ENCODE peak calls at places on chromosomes 2 and 18, in six cellular contexts. C is astrocyte of the spinal cord, X is sigmoid colon, E is PC-3, L is ovary, D is left ventricle myocardium inferior. P is an unnamed sample.

GRCh38 chr18:12819330-12819729 is 64.7 kb downstream of the PTPN2 start:
- DNase-seq in C (no peak), X (no peak), E (no peak), L (no peak), D (no peak), P (no peak)

GRCh38 chr2:206462240-206462854 is 19.0 kb downstream of the ADAM23 start:
- DNase-seq in C (no peak), X (no peak), E (no peak), L (no peak), D (no peak), P (no peak)

GRCh38 chr2:108922141-108922915 is 66.7 kb downstream of the EDAR start:
- DNase-seq in C (peak), X (peak), E (peak), L (no peak), D (no peak), P (peak)

GRCh38 chr2:120341977-120342376 is 4.0 kb upstream of the INHBB start:
- DNase-seq in C (no peak), X (no peak), E (no peak), L (no peak), D (no peak), P (no peak)

GRCh38 chr2:64482765-64483504 is 29.0 kb downstream of the LGALSL start:
- DNase-seq in C (peak), X (no peak), E (peak), L (no peak), D (no peak), P (peak)

GRCh38 chr2:172339431-172340010 is 87.9 kb upstream of the ITGA6 start:
- DNase-seq in C (no peak), X (no peak), E (no peak), L (no peak), D (no peak), P (no peak)

GRCh38 chr2:10987861-10988260 is 76.1 kb downstream of the KCNF1 start:
- DNase-seq in C (no peak), X (no peak), E (peak), L (no peak), D (no peak), P (no peak)

GRCh38 chr2:178277741-178278197 is 83.5 kb downstream of the OSBPL6 start:
- DNase-seq in C (peak), X (no peak), E (no peak), L (no peak), D (no peak), P (no peak)

GRCh38 chr2:13876491-13877037 is 756.0 kb upstream of the LRATD1 start:
- DNase-seq in C (no peak), X (no peak), E (no peak), L (no peak), D (no peak), P (no peak)

GRCh38 chr2:94870392-94871225 is 621 bp upstream of the TEKT4 start:
- DNase-seq in C (no peak), X (no peak), E (peak), L (no peak), D (peak), P (no peak)

GRCh38 chr2:102065675-102066252 is 74.0 kb downstream of the IL1R2 start:
- DNase-seq in C (peak), X (peak), E (peak), L (no peak), D (no peak), P (peak)

GRCh38 chr2:170394988-170395387 is 217.0 kb downstream of the MYO3B start:
- DNase-seq in C (peak), X (no peak), E (peak), L (no peak), D (no peak), P (no peak)

GRCh38 chr18:26335139-26335933 is 109.1 kb downstream of the TAF4B start:
- DNase-seq in C (peak), X (no peak), E (no peak), L (no peak), D (no peak), P (no peak)

GRCh38 chr2:3642521-3643215 is 15.3 kb upstream of the ALLC start:
- DNase-seq in C (no peak), X (peak), E (no peak), L (no peak), D (no peak), P (no peak)

GRCh38 chr2:49044265-49044664 is 110.0 kb downstream of the FSHR start:
- DNase-seq in C (no peak), X (no peak), E (no peak), L (no peak), D (no peak), P (no peak)

GRCh38 chr2:83640506-83640905 is 818.6 kb downstream of the SUCLG1 start:
- DNase-seq in C (no peak), X (no peak), E (no peak), L (no peak), D (no peak), P (no peak)

GRCh38 chr18:63788447-63789096 is 13.4 kb downstream of the SERPINB7 start:
- DNase-seq in C (peak), X (no peak), E (peak), L (no peak), D (no peak), P (peak)

GRCh38 chr2:234500394-234501006 is 3.6 kb upstream of the ARL4C start:
- DNase-seq in C (peak), X (no peak), E (peak), L (no peak), D (no peak), P (peak)

GRCh38 chr2:132460781-132461180 is 44.2 kb downstream of the GPR39 start:
- DNase-seq in C (no peak), X (no peak), E (no peak), L (no peak), D (no peak), P (no peak)

GRCh38 chr2:233865838-233866237 is 2.3 kb downstream of the MSL3B start:
- DNase-seq in C (no peak), X (no peak), E (peak), L (no peak), D (no peak), P (no peak)

GRCh38 chr2:10709290-10709939 is 12.0 kb upstream of the ATP6V1C2 start:
- DNase-seq in C (no peak), X (no peak), E (peak), L (no peak), D (no peak), P (peak)

GRCh38 chr2:127637725-127638252 is 8.2 kb upstream of the GPR17 start:
- DNase-seq in C (peak), X (no peak), E (peak), L (no peak), D (no peak), P (peak)

GRCh38 chr2:101991731-101992145 is at the start of gene IL1R2:
- DNase-seq in C (no peak), X (no peak), E (peak), L (no peak), D (peak), P (no peak)

GRCh38 chr2:230908595-230909191 is 16.3 kb downstream of the GPR55 start:
- DNase-seq in C (peak), X (peak), E (peak), L (no peak), D (no peak), P (no peak)

GRCh38 chr18:77025831-77026363 is 106.7 kb downstream of the MBP start:
- DNase-seq in C (no peak), X (no peak), E (no peak), L (no peak), D (no peak), P (no peak)

GRCh38 chr2:15480552-15480951 is 80.6 kb downstream of the NBAS start:
- DNase-seq in C (no peak), X (no peak), E (no peak), L (no peak), D (no peak), P (no peak)

GRCh38 chr2:223560704-223561435 is 41.3 kb downstream of the SCG2 start:
- DNase-seq in C (peak), X (no peak), E (peak), L (no peak), D (no peak), P (no peak)

GRCh38 chr18:57297306-57297705 is 55.1 kb upstream of the ST8SIA3 start:
- DNase-seq in C (no peak), X (no peak), E (no peak), L (no peak), D (no peak), P (no peak)

GRCh38 chr18:67520276-67521035 is 3.9 kb upstream of the DSEL start:
- DNase-seq in C (peak), X (peak), E (no peak), L (peak), D (no peak), P (peak)

GRCh38 chr2:105604938-105605337 is 139.8 kb upstream of the NCK2 start:
- DNase-seq in C (no peak), X (peak), E (no peak), L (no peak), D (peak), P (no peak)

GRCh38 chr2:236790991-236791390 is 221.4 kb downstream of the ACKR3 start:
- DNase-seq in C (no peak), X (no peak), E (no peak), L (no peak), D (no peak), P (no peak)

GRCh38 chr2:155218292-155218924 is 519.9 kb downstream of the KCNJ3 start:
- DNase-seq in C (no peak), X (no peak), E (no peak), L (no peak), D (no peak), P (no peak)

GRCh38 chr2:196220671-196221070 is 49.3 kb upstream of the STK17B start:
- DNase-seq in C (no peak), X (no peak), E (no peak), L (no peak), D (no peak), P (no peak)

GRCh38 chr2:174779361-174779928 is 15.2 kb upstream of the CHRNA1 start:
- DNase-seq in C (peak), X (no peak), E (no peak), L (no peak), D (no peak), P (peak)

GRCh38 chr2:137210039-137210438 is 444.7 kb downstream of the THSD7B start:
- DNase-seq in C (no peak), X (no peak), E (no peak), L (no peak), D (no peak), P (no peak)

GRCh38 chr2:137208361-137208973 is 443.1 kb downstream of the THSD7B start:
- DNase-seq in C (peak), X (no peak), E (peak), L (no peak), D (no peak), P (peak)

GRCh38 chr2:137206064-137206463 is 440.7 kb downstream of the THSD7B start:
- DNase-seq in C (no peak), X (no peak), E (no peak), L (no peak), D (no peak), P (no peak)

GRCh38 chr2:137205324-137205723 is 440.0 kb downstream of the THSD7B start:
- DNase-seq in C (no peak), X (no peak), E (no peak), L (no peak), D (no peak), P (no peak)

GRCh38 chr2:137207030-137207429 is 441.7 kb downstream of the THSD7B start:
- DNase-seq in C (no peak), X (no peak), E (no peak), L (no peak), D (no peak), P (no peak)
- H3K4me3 ChIP-seq in C (no peak), X (no peak), E (no peak), L (no peak), D (no peak), P (no peak)

GRCh38 chr2:53826587-53827397 is 33.0 kb downstream of the GPR75 start:
- DNase-seq in C (no peak), X (no peak), E (no peak), L (no peak), D (no peak), P (no peak)
- H3K4me3 ChIP-seq in C (no peak), X (no peak), E (no peak), L (no peak), D (no peak), P (no peak)

GRCh38 chr2:22784586-22784985 is 600.4 kb upstream of the KLHL29 start:
- DNase-seq in C (no peak), X (no peak), E (no peak), L (no peak), D (no peak), P (no peak)
- H3K4me3 ChIP-seq in C (no peak), X (no peak), E (no peak), L (no peak), D (no peak), P (no peak)

DNA sequence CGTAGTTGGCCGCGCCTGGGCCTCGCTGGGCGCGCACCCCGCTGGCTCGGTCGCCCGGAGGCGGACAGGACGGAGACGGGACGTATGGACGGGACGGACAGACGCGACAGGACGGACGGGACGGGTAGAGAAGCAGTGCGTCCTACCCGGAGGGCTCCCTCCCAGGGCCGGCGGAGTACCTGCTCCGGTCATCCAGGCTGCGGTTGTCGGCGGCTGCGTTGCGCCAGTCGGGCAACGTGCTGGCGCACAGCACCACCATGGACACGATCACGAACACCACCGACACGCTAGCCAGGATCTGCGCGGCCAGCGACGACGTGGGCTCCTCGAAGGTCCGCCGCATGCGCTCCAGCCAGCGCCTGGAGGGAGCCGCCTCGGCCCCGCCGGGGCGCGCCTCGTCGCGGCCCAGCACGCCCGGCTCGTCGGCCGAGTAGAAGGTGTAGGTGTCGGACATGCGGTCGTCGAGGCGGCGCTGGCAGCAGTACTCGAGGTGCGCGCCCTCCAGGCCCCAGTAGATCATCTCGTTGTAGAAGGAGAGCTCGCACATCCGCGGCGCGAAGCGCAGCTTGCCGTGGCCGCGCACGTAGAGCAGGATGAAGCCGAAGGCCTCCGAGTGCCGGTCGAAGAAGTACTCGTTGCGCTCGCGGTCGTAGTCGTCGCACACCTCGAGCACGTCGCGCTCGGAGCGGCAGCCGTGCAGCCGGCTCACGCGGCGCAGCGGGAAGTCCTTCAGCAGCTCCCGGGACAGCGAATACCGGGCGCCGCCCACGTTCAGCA is 903 bp downstream of the KCNG3 start:
- DNase-seq in C (no peak), X (no peak), E (no peak), L (peak), D (no peak), P (no peak)
- H3K4me3 ChIP-seq in C (no peak), X (peak), E (peak), L (peak), D (peak), P (peak)

GRCh38 chr2:40534528-40534927 is 82.6 kb upstream of the SLC8A1 start:
- DNase-seq in C (no peak), X (no peak), E (no peak), L (no peak), D (no peak), P (no peak)
- H3K4me3 ChIP-seq in C (no peak), X (no peak), E (no peak), L (no peak), D (no peak), P (no peak)

GRCh38 chr2:144114761-144115160 is 405.2 kb downstream of the ZEB2 start:
- DNase-seq in C (no peak), X (no peak), E (no peak), L (no peak), D (no peak), P (no peak)

GRCh38 chr2:144111443-144111842 is 408.5 kb downstream of the ZEB2 start:
- DNase-seq in C (peak), X (no peak), E (peak), L (no peak), D (no peak), P (no peak)

GRCh38 chr2:144117079-144117478 is 402.8 kb downstream of the ZEB2 start:
- DNase-seq in C (no peak), X (no peak), E (no peak), L (no peak), D (no peak), P (no peak)

GRCh38 chr2:144115892-144116291 is 404.0 kb downstream of the ZEB2 start:
- DNase-seq in C (no peak), X (no peak), E (peak), L (no peak), D (no peak), P (no peak)
- H3K4me3 ChIP-seq in C (no peak), X (no peak), E (no peak), L (no peak), D (no peak), P (no peak)

GRCh38 chr2:237956402-237956736 is 10.4 kb upstream of the UBE2F start:
- DNase-seq in C (no peak), X (no peak), E (no peak), L (no peak), D (no peak), P (no peak)

GRCh38 chr2:237952851-237953250 is 14.0 kb upstream of the UBE2F start:
- DNase-seq in C (no peak), X (no peak), E (no peak), L (no peak), D (no peak), P (peak)

GRCh38 chr2:237951878-237952277 is 14.9 kb upstream of the UBE2F start:
- DNase-seq in C (no peak), X (no peak), E (no peak), L (no peak), D (no peak), P (peak)

GRCh38 chr2:237961637-237962036 is 5.2 kb upstream of the UBE2F start:
- DNase-seq in C (no peak), X (no peak), E (no peak), L (no peak), D (no peak), P (no peak)

DNA sequence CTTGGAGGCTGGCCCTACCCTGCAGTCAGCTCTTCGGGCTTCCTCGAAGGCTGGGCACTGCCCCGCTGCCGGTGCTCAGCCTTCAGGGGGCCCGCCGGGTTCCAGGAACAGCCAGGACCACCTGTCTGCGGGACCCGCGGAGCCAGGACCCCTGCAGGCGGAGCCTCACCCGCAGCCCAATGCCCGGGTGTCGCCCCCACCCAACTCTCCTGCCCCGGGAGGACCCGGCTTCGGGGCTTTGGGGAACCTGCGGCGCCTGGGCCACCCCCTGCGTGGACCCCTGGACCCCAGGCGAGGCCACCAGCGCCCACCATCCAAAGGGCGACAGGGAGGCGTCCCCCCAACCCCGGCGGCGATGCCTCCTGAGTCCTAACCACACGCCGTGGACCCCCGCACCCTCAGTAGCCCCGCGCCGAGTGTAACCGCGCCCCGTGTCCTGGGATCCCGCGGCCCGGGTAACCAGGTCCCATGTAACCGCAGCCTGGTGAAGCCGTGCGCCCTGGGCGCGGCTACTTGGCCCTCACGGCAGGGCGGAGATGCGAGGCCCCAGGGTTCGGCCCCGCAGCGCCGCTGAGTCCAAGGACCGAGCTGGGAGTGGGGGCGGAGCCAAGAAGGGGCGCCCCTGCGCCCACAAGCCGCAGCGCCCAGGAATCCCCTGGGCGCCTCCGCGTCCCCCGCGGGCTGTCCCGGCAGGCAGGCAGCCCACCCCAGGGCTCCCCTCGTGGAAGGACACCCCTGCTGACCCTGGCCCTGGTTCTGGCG is 11.0 kb upstream of the UBE2F start:
- DNase-seq in C (no peak), X (no peak), E (no peak), L (no peak), D (no peak), P (no peak)
- H3K4me3 ChIP-seq in C (no peak), X (peak), E (no peak), L (peak), D (peak), P (peak)

GRCh38 chr2:38818565-38818964 is 40.6 kb downstream of the GEMIN6 start:
- DNase-seq in C (no peak), X (no peak), E (no peak), L (no peak), D (no peak), P (no peak)

GRCh38 chr2:38824906-38825305 is 46.9 kb downstream of the GEMIN6 start:
- DNase-seq in C (no peak), X (no peak), E (no peak), L (no peak), D (no peak), P (no peak)

GRCh38 chr2:38828460-38828859 is 47.3 kb downstream of the DHX57 start:
- DNase-seq in C (no peak), X (no peak), E (no peak), L (no peak), D (no peak), P (no peak)

GRCh38 chr2:38825956-38826355 is 47.9 kb downstream of the GEMIN6 start:
- DNase-seq in C (no peak), X (no peak), E (no peak), L (no peak), D (no peak), P (no peak)

DNA sequence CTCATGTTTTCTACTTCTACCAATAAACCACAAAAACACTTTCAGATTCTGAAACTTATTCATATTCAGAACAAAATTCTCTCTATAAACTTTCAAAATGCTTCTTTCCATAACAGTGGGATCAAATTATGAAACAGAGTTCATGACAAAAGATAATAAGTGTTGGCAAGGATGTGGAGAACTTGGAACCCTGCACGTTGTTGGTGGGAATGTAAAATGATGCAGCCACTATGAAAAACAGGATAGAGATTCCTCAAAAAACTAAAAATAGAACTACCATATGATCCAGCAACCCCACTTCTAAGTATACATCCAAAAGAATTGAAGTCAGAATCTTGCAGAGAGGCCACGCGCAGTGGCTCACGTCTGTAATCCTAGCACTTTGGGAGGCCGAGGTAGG is 45.4 kb downstream of the GEMIN6 start:
- DNase-seq in C (no peak), X (no peak), E (no peak), L (no peak), D (no peak), P (no peak)
- H3K4me3 ChIP-seq in C (no peak), X (no peak), E (no peak), L (no peak), D (no peak), P (no peak)